ENCODE peak calls at places on chromosomes 7 and 10, in six cellular contexts. O is ovary; E is CD8-positive, alpha-beta memory T cell; P is BJ; D is stomach; L is gastrocnemius medialis. N is an unnamed sample. For H3K27me3, the result is how much of the 10 kb centered on the place peaks cover.

GRCh38 chr7:44220046-44220720 is 19.4 kb downstream of the YKT6 start:
- DNase-seq in O (no peak), E (no peak), P (no peak), D (no peak), L (no peak), N (no peak)

GRCh38 chr10:60747817-60748469 is 30.3 kb upstream of the CDK1 start:
- DNase-seq in O (no peak), E (no peak), P (no peak), D (no peak), L (no peak), N (no peak)

GRCh38 chr7:14104861-14105260 is 115.4 kb upstream of the ETV1 start:
- DNase-seq in O (no peak), E (no peak), P (no peak), D (no peak), L (no peak), N (no peak)

GRCh38 chr10:118712930-118713634 is 41.7 kb downstream of the CACUL1 start:
- DNase-seq in O (no peak), E (no peak), P (no peak), D (no peak), L (no peak), N (no peak)

GRCh38 chr10:29746080-29746797 is 111.5 kb upstream of the SVIL start:
- DNase-seq in O (no peak), E (no peak), P (peak), D (no peak), L (no peak), N (no peak)

GRCh38 chr7:154857240-154857639 is 145.7 kb downstream of the PAXIP1 start:
- DNase-seq in O (no peak), E (no peak), P (no peak), D (peak), L (no peak), N (no peak)

GRCh38 chr10:28790146-28790545 is 112.8 kb downstream of the BAMBI start:
- DNase-seq in O (no peak), E (no peak), P (no peak), D (no peak), L (no peak), N (no peak)

GRCh38 chr7:116713918-116714317 is 41.9 kb downstream of the MET start:
- DNase-seq in O (no peak), E (no peak), P (peak), D (no peak), L (no peak), N (no peak)

GRCh38 chr7:79455173-79455790 is 1.8 kb upstream of the MAGI2 start:
- DNase-seq in O (no peak), E (no peak), P (no peak), D (no peak), L (no peak), N (no peak)

GRCh38 chr10:11742779-11743298 is 657 bp downstream of the ECHDC3 start:
- DNase-seq in O (peak), E (no peak), P (no peak), D (no peak), L (peak), N (peak)

GRCh38 chr7:134925766-134926165 is 60.5 kb upstream of the AGBL3 start:
- DNase-seq in O (no peak), E (no peak), P (no peak), D (no peak), L (no peak), N (no peak)

GRCh38 chr10:124725791-124726190 is 18.4 kb downstream of the FAM53B start:
- DNase-seq in O (no peak), E (no peak), P (no peak), D (no peak), L (peak), N (no peak)

GRCh38 chr7:55078465-55079372 is 59.9 kb downstream of the EGFR start:
- DNase-seq in O (no peak), E (no peak), P (no peak), D (peak), L (peak), N (no peak)

GRCh38 chr7:99407849-99408346 is 499 bp downstream of the PDAP1 start:
- DNase-seq in O (peak), E (peak), P (peak), D (peak), L (peak), N (peak)

GRCh38 chr10:132685121-132685891 is 100.6 kb downstream of the NKX6-2 start:
- DNase-seq in O (no peak), E (no peak), P (peak), D (peak), L (peak), N (peak)
- H3K4me3 ChIP-seq in O (no peak), E (no peak), P (no peak), D (no peak), L (no peak), N (no peak)

GRCh38 chr7:32001948-32002347 is 68.3 kb downstream of the PDE1C start:
- DNase-seq in O (no peak), E (no peak), P (no peak), D (no peak), L (no peak), N (no peak)
- H3K27me3 ChIP-seq in O (under half), E (under half), P (under half), D (under half), L (under half), N (under half)

DNA sequence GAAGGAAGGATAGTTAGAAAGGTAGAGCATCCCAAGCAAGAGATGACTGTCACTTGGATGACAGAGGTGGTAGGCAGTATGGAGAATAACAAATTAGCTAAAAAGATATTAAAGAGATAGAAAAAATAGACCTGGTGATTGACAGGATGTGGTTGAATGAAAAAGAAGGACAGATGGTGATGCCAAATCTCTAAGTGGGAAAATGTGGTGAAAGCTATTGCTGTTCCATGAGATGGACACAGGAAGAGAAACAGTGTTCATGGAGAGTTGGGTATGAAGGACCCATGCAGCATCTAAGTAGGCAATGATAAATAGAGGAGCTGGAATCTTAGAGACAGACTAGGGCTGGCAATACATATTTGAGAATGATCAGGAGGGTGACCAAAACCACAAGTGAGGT is 30.7 kb downstream of the FAM13C start:
- DNase-seq in O (no peak), E (no peak), P (no peak), D (no peak), L (no peak), N (no peak)
- H3K4me3 ChIP-seq in O (no peak), E (no peak), P (no peak), D (no peak), L (no peak), N (no peak)

GRCh38 chr7:6526997-6527378 is 24.3 kb downstream of the GRID2IP start:
- DNase-seq in O (no peak), E (no peak), P (no peak), D (no peak), L (no peak), N (no peak)

GRCh38 chr7:6531492-6532279 is 19.6 kb downstream of the GRID2IP start:
- DNase-seq in O (no peak), E (no peak), P (no peak), D (no peak), L (no peak), N (no peak)

GRCh38 chr7:6530626-6531491 is 20.4 kb downstream of the GRID2IP start:
- DNase-seq in O (no peak), E (peak), P (no peak), D (peak), L (no peak), N (no peak)

GRCh38 chr7:6528401-6529130 is 22.7 kb downstream of the GRID2IP start:
- DNase-seq in O (no peak), E (no peak), P (no peak), D (no peak), L (no peak), N (no peak)

GRCh38 chr7:6529643-6530042 is 21.6 kb downstream of the GRID2IP start:
- DNase-seq in O (no peak), E (no peak), P (no peak), D (no peak), L (no peak), N (no peak)
- H3K27me3 ChIP-seq in O (under half), E (under half), P (under half), D (half or more), L (half or more), N (under half)

GRCh38 chr10:125783408-125783807 is 7.8 kb upstream of the MMP21 start:
- DNase-seq in O (no peak), E (no peak), P (no peak), D (no peak), L (no peak), N (no peak)

GRCh38 chr10:125788156-125789034 is 12.8 kb upstream of the MMP21 start:
- DNase-seq in O (no peak), E (no peak), P (no peak), D (no peak), L (no peak), N (no peak)

GRCh38 chr10:125785831-125786230 is 10.2 kb upstream of the MMP21 start:
- DNase-seq in O (no peak), E (no peak), P (no peak), D (no peak), L (no peak), N (no peak)

GRCh38 chr10:125783957-125784356 is 8.3 kb upstream of the MMP21 start:
- DNase-seq in O (no peak), E (no peak), P (no peak), D (no peak), L (no peak), N (no peak)

DNA sequence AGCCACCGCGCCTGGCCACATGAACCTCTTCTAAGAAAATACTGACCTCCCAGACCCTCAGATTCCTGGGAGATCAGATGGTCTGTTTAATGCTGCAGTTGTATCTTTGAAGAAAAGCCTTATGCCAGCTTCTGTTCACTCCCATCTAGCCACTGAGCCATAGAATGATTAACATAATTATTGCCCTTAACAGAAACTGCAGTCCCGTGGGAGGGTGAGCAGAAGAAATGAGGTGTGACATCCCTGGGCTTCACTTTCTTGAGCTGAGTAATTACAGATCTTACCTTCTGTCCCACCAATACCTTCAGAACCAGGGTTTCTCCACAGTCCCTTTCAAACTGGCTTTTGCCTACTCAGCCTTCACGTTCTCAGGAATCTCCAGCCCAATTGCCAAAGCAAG is 10.9 kb upstream of the MMP21 start:
- DNase-seq in O (no peak), E (no peak), P (no peak), D (no peak), L (no peak), N (no peak)
- H3K4me3 ChIP-seq in O (no peak), E (no peak), P (no peak), D (no peak), L (no peak), N (no peak)

GRCh38 chr7:1236831-1237701 is 4.4 kb downstream of the UNCX start:
- DNase-seq in O (no peak), E (no peak), P (no peak), D (no peak), L (no peak), N (no peak)
- H3K27me3 ChIP-seq in O (under half), E (under half), P (half or more), D (half or more), L (half or more), N (under half)

GRCh38 chr7:2099036-2099957 is 133.4 kb downstream of the MAD1L1 start:
- DNase-seq in O (no peak), E (no peak), P (no peak), D (no peak), L (no peak), N (no peak)
- H3K4me3 ChIP-seq in O (no peak), E (no peak), P (no peak), D (no peak), L (no peak), N (no peak)

GRCh38 chr7:157684596-157685429 is 348.0 kb downstream of the DNAJB6 start:
- DNase-seq in O (no peak), E (no peak), P (no peak), D (no peak), L (peak), N (no peak)

GRCh38 chr7:157682946-157683239 is 346.1 kb downstream of the DNAJB6 start:
- DNase-seq in O (no peak), E (no peak), P (no peak), D (no peak), L (no peak), N (no peak)

GRCh38 chr7:157683251-157684156 is 346.7 kb downstream of the DNAJB6 start:
- DNase-seq in O (no peak), E (no peak), P (no peak), D (no peak), L (no peak), N (no peak)

GRCh38 chr7:157685430-157686284 is 348.9 kb downstream of the DNAJB6 start:
- DNase-seq in O (no peak), E (no peak), P (no peak), D (no peak), L (peak), N (no peak)

GRCh38 chr7:157684157-157684595 is 347.4 kb downstream of the DNAJB6 start:
- DNase-seq in O (no peak), E (no peak), P (no peak), D (peak), L (no peak), N (no peak)
- H3K27me3 ChIP-seq in O (under half), E (half or more), P (under half), D (half or more), L (half or more), N (under half)

N was measured in pancreas.